ENCODE peak calls at places on chromosome 12, in five cellular contexts. One of them, this sample, is unnamed. For H3K27me3, H3K4me1 and H3K36me3, the result is how much of the 10 kb centered on the place peaks cover.

GRCh38 chr12:89988156-89988555 is 279.5 kb upstream of the ATP2B1 start:
- DNase-seq in CD8-positive, alpha-beta T cell: no peak
- DNase-seq in cardiac muscle cell: no peak
- DNase-seq in adipocyte: no peak
- DNase-seq in neural progenitor cell: no peak
- DNase-seq in this sample: no peak

GRCh38 chr12:94140556-94140955 is 7.8 kb upstream of the PLXNC1 start:
- DNase-seq in adipocyte: peak
- DNase-seq in cardiac muscle cell: peak
- DNase-seq in CD8-positive, alpha-beta T cell: no peak
- DNase-seq in neural progenitor cell: peak
- DNase-seq in this sample: peak

GRCh38 chr12:87678453-87678852 is 350.7 kb downstream of the C12orf50 start:
- DNase-seq in cardiac muscle cell: no peak
- DNase-seq in neural progenitor cell: no peak
- DNase-seq in adipocyte: peak
- DNase-seq in CD8-positive, alpha-beta T cell: no peak
- DNase-seq in this sample: no peak

GRCh38 chr12:80271770-80272169 is 172.3 kb upstream of the PTPRQ start:
- DNase-seq in cardiac muscle cell: no peak
- DNase-seq in neural progenitor cell: no peak
- DNase-seq in adipocyte: peak
- DNase-seq in CD8-positive, alpha-beta T cell: no peak
- DNase-seq in this sample: no peak

GRCh38 chr12:460301-461230 is 827 bp downstream of the B4GALNT3 start:
- DNase-seq in adipocyte: peak
- DNase-seq in CD8-positive, alpha-beta T cell: no peak
- DNase-seq in neural progenitor cell: peak
- DNase-seq in cardiac muscle cell: peak
- DNase-seq in this sample: peak

GRCh38 chr12:27779837-27780611 is at the start of the genes KLHL42 and MANSC4:
- DNase-seq in adipocyte: peak
- DNase-seq in cardiac muscle cell: peak
- DNase-seq in CD8-positive, alpha-beta T cell: peak
- DNase-seq in neural progenitor cell: peak
- DNase-seq in this sample: peak

GRCh38 chr12:47032644-47033043 is 46.8 kb upstream of the PCED1B start:
- DNase-seq in CD8-positive, alpha-beta T cell: no peak
- DNase-seq in neural progenitor cell: peak
- DNase-seq in cardiac muscle cell: peak
- DNase-seq in adipocyte: peak
- DNase-seq in this sample: peak

GRCh38 chr12:11840350-11840749 is 190.9 kb downstream of the ETV6 start:
- DNase-seq in adipocyte: no peak
- DNase-seq in CD8-positive, alpha-beta T cell: no peak
- DNase-seq in cardiac muscle cell: no peak
- DNase-seq in neural progenitor cell: no peak
- DNase-seq in this sample: no peak

GRCh38 chr12:105860556-105861207 is 278.1 kb downstream of the NUAK1 start:
- DNase-seq in neural progenitor cell: no peak
- DNase-seq in adipocyte: no peak
- DNase-seq in CD8-positive, alpha-beta T cell: no peak
- DNase-seq in cardiac muscle cell: no peak
- DNase-seq in this sample: no peak

GRCh38 chr12:4830568-4830967 is 79.1 kb upstream of the KCNA1 start:
- DNase-seq in cardiac muscle cell: no peak
- DNase-seq in adipocyte: no peak
- DNase-seq in neural progenitor cell: no peak
- DNase-seq in CD8-positive, alpha-beta T cell: no peak
- DNase-seq in this sample: no peak

GRCh38 chr12:45909041-45909713 is 81.2 kb downstream of the SCAF11 start:
- DNase-seq in neural progenitor cell: no peak
- DNase-seq in cardiac muscle cell: no peak
- DNase-seq in adipocyte: peak
- DNase-seq in CD8-positive, alpha-beta T cell: no peak
- DNase-seq in this sample: no peak

GRCh38 chr12:52155048-52155868 is 36.6 kb downstream of the KRT80 start:
- DNase-seq in adipocyte: no peak
- DNase-seq in cardiac muscle cell: no peak
- DNase-seq in CD8-positive, alpha-beta T cell: peak
- DNase-seq in neural progenitor cell: no peak
- DNase-seq in this sample: peak

GRCh38 chr12:49294804-49295086 is 202 bp upstream of the PRPH start:
- DNase-seq in neural progenitor cell: no peak
- DNase-seq in adipocyte: no peak
- DNase-seq in CD8-positive, alpha-beta T cell: no peak
- DNase-seq in cardiac muscle cell: no peak
- DNase-seq in this sample: no peak
- H3K27me3 ChIP-seq in neural progenitor cell: half or more
- H3K27me3 ChIP-seq in adipocyte: under half
- H3K27me3 ChIP-seq in CD8-positive, alpha-beta T cell: under half
- H3K27me3 ChIP-seq in cardiac muscle cell: half or more
- H3K27me3 ChIP-seq in this sample: under half

GRCh38 chr12:120238224-120238616 is 27.3 kb downstream of the PXN start:
- DNase-seq in cardiac muscle cell: no peak
- DNase-seq in neural progenitor cell: no peak
- DNase-seq in CD8-positive, alpha-beta T cell: no peak
- DNase-seq in adipocyte: no peak
- DNase-seq in this sample: no peak
- H3K4me1 ChIP-seq in cardiac muscle cell: half or more
- H3K4me1 ChIP-seq in neural progenitor cell: under half
- H3K4me1 ChIP-seq in CD8-positive, alpha-beta T cell: half or more
- H3K4me1 ChIP-seq in adipocyte: half or more
- H3K4me1 ChIP-seq in this sample: half or more

GRCh38 chr12:124335426-124336183 is 40.7 kb downstream of the RFLNA start:
- DNase-seq in adipocyte: no peak
- DNase-seq in cardiac muscle cell: no peak
- DNase-seq in neural progenitor cell: no peak
- DNase-seq in CD8-positive, alpha-beta T cell: no peak
- DNase-seq in this sample: no peak
- H3K36me3 ChIP-seq in adipocyte: half or more
- H3K36me3 ChIP-seq in cardiac muscle cell: under half
- H3K36me3 ChIP-seq in neural progenitor cell: under half
- H3K36me3 ChIP-seq in CD8-positive, alpha-beta T cell: under half
- H3K36me3 ChIP-seq in this sample: under half

GRCh38 chr12:53728206-53728605 is 954 bp upstream of the CALCOCO1 start:
- DNase-seq in adipocyte: no peak
- DNase-seq in cardiac muscle cell: no peak
- DNase-seq in neural progenitor cell: peak
- DNase-seq in CD8-positive, alpha-beta T cell: no peak
- DNase-seq in this sample: no peak

GRCh38 chr12:53726946-53727309 is 324 bp downstream of the CALCOCO1 start:
- DNase-seq in neural progenitor cell: peak
- DNase-seq in CD8-positive, alpha-beta T cell: no peak
- DNase-seq in cardiac muscle cell: no peak
- DNase-seq in adipocyte: peak
- DNase-seq in this sample: no peak

GRCh38 chr12:53727310-53728041 is at the start of gene CALCOCO1:
- DNase-seq in cardiac muscle cell: peak
- DNase-seq in adipocyte: peak
- DNase-seq in CD8-positive, alpha-beta T cell: peak
- DNase-seq in neural progenitor cell: peak
- DNase-seq in this sample: peak

GRCh38 chr12:53725824-53726223 is 1.4 kb downstream of the CALCOCO1 start:
- DNase-seq in CD8-positive, alpha-beta T cell: no peak
- DNase-seq in neural progenitor cell: no peak
- DNase-seq in cardiac muscle cell: no peak
- DNase-seq in adipocyte: peak
- DNase-seq in this sample: no peak

GRCh38 chr12:53726342-53726741 is 910 bp downstream of the CALCOCO1 start:
- DNase-seq in cardiac muscle cell: no peak
- DNase-seq in neural progenitor cell: no peak
- DNase-seq in adipocyte: peak
- DNase-seq in CD8-positive, alpha-beta T cell: no peak
- DNase-seq in this sample: no peak
- H3K27me3 ChIP-seq in cardiac muscle cell: under half
- H3K27me3 ChIP-seq in neural progenitor cell: under half
- H3K27me3 ChIP-seq in adipocyte: under half
- H3K27me3 ChIP-seq in CD8-positive, alpha-beta T cell: under half
- H3K27me3 ChIP-seq in this sample: under half

GRCh38 chr12:54932691-54933090 is 51.9 kb downstream of the TESPA1 start:
- DNase-seq in neural progenitor cell: no peak
- DNase-seq in CD8-positive, alpha-beta T cell: no peak
- DNase-seq in adipocyte: no peak
- DNase-seq in cardiac muscle cell: no peak
- DNase-seq in this sample: no peak

GRCh38 chr12:54929998-54930397 is 54.6 kb downstream of the TESPA1 start:
- DNase-seq in cardiac muscle cell: no peak
- DNase-seq in CD8-positive, alpha-beta T cell: no peak
- DNase-seq in adipocyte: no peak
- DNase-seq in neural progenitor cell: no peak
- DNase-seq in this sample: no peak

GRCh38 chr12:54933381-54933780 is 51.2 kb downstream of the TESPA1 start:
- DNase-seq in adipocyte: no peak
- DNase-seq in cardiac muscle cell: no peak
- DNase-seq in neural progenitor cell: no peak
- DNase-seq in CD8-positive, alpha-beta T cell: no peak
- DNase-seq in this sample: peak

GRCh38 chr12:54934419-54934818 is 50.1 kb downstream of the TESPA1 start:
- DNase-seq in CD8-positive, alpha-beta T cell: no peak
- DNase-seq in adipocyte: no peak
- DNase-seq in cardiac muscle cell: no peak
- DNase-seq in neural progenitor cell: no peak
- DNase-seq in this sample: no peak

DNA sequence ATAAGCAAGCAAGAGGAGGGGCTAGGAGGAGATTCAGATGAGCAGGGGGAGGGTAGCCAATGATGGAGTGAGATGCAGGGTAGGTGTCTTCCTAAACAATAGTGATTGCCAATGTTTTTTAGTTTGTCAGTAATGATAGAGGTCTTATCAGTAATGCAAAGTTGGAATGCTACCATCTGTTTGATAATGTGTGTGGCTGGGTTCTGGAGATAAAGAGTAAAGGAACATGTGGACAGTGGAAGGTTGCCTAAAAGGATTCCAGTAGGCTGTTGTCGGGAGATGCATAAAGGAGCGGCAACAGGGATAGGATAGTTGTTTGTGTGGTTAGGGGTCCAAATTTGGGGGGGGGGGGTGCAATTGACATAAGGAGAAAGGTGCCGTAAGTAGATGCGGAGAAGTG is 52.5 kb downstream of the TESPA1 start:
- DNase-seq in neural progenitor cell: no peak
- DNase-seq in cardiac muscle cell: no peak
- DNase-seq in adipocyte: no peak
- DNase-seq in CD8-positive, alpha-beta T cell: no peak
- DNase-seq in this sample: no peak
- H3K4me1 ChIP-seq in neural progenitor cell: under half
- H3K4me1 ChIP-seq in cardiac muscle cell: under half
- H3K4me1 ChIP-seq in adipocyte: under half
- H3K4me1 ChIP-seq in CD8-positive, alpha-beta T cell: under half
- H3K4me1 ChIP-seq in this sample: under half

DNA sequence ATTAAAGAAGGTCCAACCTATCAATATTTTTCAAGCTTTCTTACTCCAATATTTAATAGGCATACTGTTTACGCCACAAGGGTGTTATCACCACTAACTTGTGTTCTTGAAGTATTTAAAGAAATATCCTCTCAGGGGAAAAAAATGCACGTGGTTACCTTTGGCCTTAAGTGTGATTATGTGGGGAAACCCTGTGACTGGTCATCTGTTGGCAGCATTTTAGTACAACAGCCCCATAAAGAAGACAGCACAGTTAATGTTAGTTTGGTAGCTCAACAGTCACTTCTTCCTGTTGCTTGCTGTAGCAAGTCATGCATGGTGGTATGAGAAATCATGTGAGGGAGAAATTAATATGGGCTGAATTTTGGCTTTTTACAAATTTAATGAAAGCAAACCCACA is 1021.5 kb upstream of the TMEM132C start:
- DNase-seq in neural progenitor cell: no peak
- DNase-seq in cardiac muscle cell: no peak
- DNase-seq in adipocyte: no peak
- DNase-seq in CD8-positive, alpha-beta T cell: no peak
- DNase-seq in this sample: no peak
- H3K36me3 ChIP-seq in neural progenitor cell: under half
- H3K36me3 ChIP-seq in cardiac muscle cell: under half
- H3K36me3 ChIP-seq in adipocyte: under half
- H3K36me3 ChIP-seq in CD8-positive, alpha-beta T cell: under half
- H3K36me3 ChIP-seq in this sample: under half

GRCh38 chr12:26226629-26227375 is 31.4 kb downstream of the SSPN start:
- DNase-seq in cardiac muscle cell: peak
- DNase-seq in CD8-positive, alpha-beta T cell: no peak
- DNase-seq in neural progenitor cell: peak
- DNase-seq in adipocyte: peak
- DNase-seq in this sample: no peak
- H3K27me3 ChIP-seq in cardiac muscle cell: half or more
- H3K27me3 ChIP-seq in CD8-positive, alpha-beta T cell: under half
- H3K27me3 ChIP-seq in neural progenitor cell: half or more
- H3K27me3 ChIP-seq in adipocyte: under half
- H3K27me3 ChIP-seq in this sample: under half

DNA sequence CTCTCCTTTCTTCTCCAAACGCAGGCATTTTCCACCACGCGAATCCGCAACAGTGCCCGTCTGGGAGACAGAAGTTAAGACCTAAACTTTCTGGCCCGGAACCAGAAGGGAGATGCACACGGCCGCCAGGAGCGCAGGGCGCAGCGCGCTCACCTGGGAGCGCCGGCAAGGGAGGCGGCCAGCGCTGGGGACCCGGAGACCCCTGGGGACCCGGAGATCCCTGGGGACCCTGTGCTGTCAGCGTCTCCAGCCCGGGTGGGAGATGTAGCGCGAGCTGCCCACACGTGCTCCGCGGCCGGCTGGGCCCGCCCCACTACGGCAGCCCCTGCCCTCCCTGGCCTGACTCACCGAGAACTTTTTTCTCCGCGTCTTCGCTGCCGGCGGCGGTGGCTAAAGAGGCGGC is 620 bp downstream of the YBX3 start:
- DNase-seq in CD8-positive, alpha-beta T cell: peak
- DNase-seq in neural progenitor cell: peak
- DNase-seq in adipocyte: peak
- DNase-seq in cardiac muscle cell: peak
- DNase-seq in this sample: peak
- H3K4me1 ChIP-seq in CD8-positive, alpha-beta T cell: under half
- H3K4me1 ChIP-seq in neural progenitor cell: under half
- H3K4me1 ChIP-seq in adipocyte: under half
- H3K4me1 ChIP-seq in cardiac muscle cell: under half
- H3K4me1 ChIP-seq in this sample: under half

GRCh38 chr12:132630672-132631071 is 12.1 kb downstream of the P2RX2 start:
- DNase-seq in adipocyte: no peak
- DNase-seq in neural progenitor cell: no peak
- DNase-seq in cardiac muscle cell: no peak
- DNase-seq in CD8-positive, alpha-beta T cell: no peak
- DNase-seq in this sample: no peak
- H3K36me3 ChIP-seq in adipocyte: under half
- H3K36me3 ChIP-seq in neural progenitor cell: under half
- H3K36me3 ChIP-seq in cardiac muscle cell: under half
- H3K36me3 ChIP-seq in CD8-positive, alpha-beta T cell: under half
- H3K36me3 ChIP-seq in this sample: under half

This sample was measured in CD4-positive, alpha-beta memory T cell.